ENCODE peak calls at places on chromosomes 5 and 9, in four cellular contexts. One of them, this sample, is unnamed.

GRCh38 chr9:88694625-88695024 is 159.6 kb downstream of the NXNL2 start:
- DNase-seq in HepG2: no peak
- DNase-seq in GM12878: no peak
- DNase-seq in K562: no peak
- DNase-seq in this sample: no peak

GRCh38 chr5:103667068-103667467 is 104.5 kb upstream of the NUDT12 start:
- DNase-seq in K562: no peak
- DNase-seq in GM12878: no peak
- DNase-seq in HepG2: no peak
- DNase-seq in this sample: no peak

GRCh38 chr5:50406874-50407273 is 34.2 kb downstream of the EMB start:
- DNase-seq in HepG2: no peak
- DNase-seq in K562: no peak
- DNase-seq in GM12878: no peak
- DNase-seq in this sample: no peak

GRCh38 chr9:133855802-133856592 is 117.8 kb upstream of the SARDH start:
- DNase-seq in GM12878: no peak
- DNase-seq in K562: no peak
- DNase-seq in HepG2: peak
- DNase-seq in this sample: no peak

GRCh38 chr9:38224941-38225340 is 155.9 kb upstream of the SHB start:
- DNase-seq in GM12878: no peak
- DNase-seq in HepG2: no peak
- DNase-seq in K562: no peak
- DNase-seq in this sample: no peak

GRCh38 chr9:89357331-89358197 is 39.3 kb downstream of the SECISBP2 start:
- DNase-seq in HepG2: peak
- DNase-seq in K562: no peak
- DNase-seq in GM12878: no peak
- DNase-seq in this sample: no peak

GRCh38 chr5:113119271-113119924 is 142.8 kb downstream of the DCP2 start:
- DNase-seq in HepG2: no peak
- DNase-seq in K562: no peak
- DNase-seq in GM12878: no peak
- DNase-seq in this sample: no peak

GRCh38 chr9:89923961-89924504 is 319.2 kb downstream of the GADD45G start:
- DNase-seq in HepG2: peak
- DNase-seq in K562: no peak
- DNase-seq in GM12878: no peak
- DNase-seq in this sample: no peak

GRCh38 chr5:157612071-157612476 is 36.5 kb upstream of the ADAM19 start:
- DNase-seq in GM12878: no peak
- DNase-seq in HepG2: no peak
- DNase-seq in K562: no peak
- DNase-seq in this sample: no peak

GRCh38 chr5:175657593-175658271 is at the start of gene HRH2:
- DNase-seq in K562: no peak
- DNase-seq in HepG2: no peak
- DNase-seq in GM12878: no peak
- DNase-seq in this sample: no peak

GRCh38 chr9:8784813-8785212 is 985.2 kb upstream of the DMAC1 start:
- DNase-seq in HepG2: no peak
- DNase-seq in GM12878: no peak
- DNase-seq in K562: no peak
- DNase-seq in this sample: no peak

GRCh38 chr5:137563646-137564474 is 64.7 kb upstream of the SPOCK1 start:
- DNase-seq in K562: no peak
- DNase-seq in GM12878: no peak
- DNase-seq in HepG2: no peak
- DNase-seq in this sample: no peak

GRCh38 chr9:86667307-86667706 is 280.0 kb downstream of the GAS1 start:
- DNase-seq in GM12878: no peak
- DNase-seq in K562: no peak
- DNase-seq in HepG2: no peak
- DNase-seq in this sample: no peak

GRCh38 chr5:180591249-180591887 is at the start of gene SCGB3A1:
- DNase-seq in K562: peak
- DNase-seq in GM12878: no peak
- DNase-seq in HepG2: no peak
- DNase-seq in this sample: no peak

GRCh38 chr5:99105216-99105615 is 176.4 kb upstream of the CHD1 start:
- DNase-seq in K562: no peak
- DNase-seq in GM12878: no peak
- DNase-seq in HepG2: no peak
- DNase-seq in this sample: no peak

GRCh38 chr9:85244856-85245255 is 496.9 kb downstream of the AGTPBP1 start:
- DNase-seq in GM12878: no peak
- DNase-seq in HepG2: no peak
- DNase-seq in K562: no peak
- DNase-seq in this sample: no peak

GRCh38 chr5:76537073-76537543 is 86.1 kb downstream of the F2RL2 start:
- DNase-seq in GM12878: no peak
- DNase-seq in K562: no peak
- DNase-seq in HepG2: peak
- DNase-seq in this sample: no peak

GRCh38 chr5:26295541-26295940 is 742.8 kb downstream of the CDH9 start:
- DNase-seq in K562: no peak
- DNase-seq in HepG2: no peak
- DNase-seq in GM12878: no peak
- DNase-seq in this sample: no peak
- TF ChIP-seq BHLHE40 in K562: no peak
- TF ChIP-seq BHLHE40 in HepG2: no peak
- TF ChIP-seq BHLHE40 in GM12878: no peak
- TF ChIP-seq BHLHE40 in this sample: no peak

GRCh38 chr5:27908341-27908740 is 870.0 kb upstream of the CDH9 start:
- DNase-seq in HepG2: no peak
- DNase-seq in K562: no peak
- DNase-seq in GM12878: no peak
- DNase-seq in this sample: no peak

GRCh38 chr5:27906911-27907590 is 868.7 kb upstream of the CDH9 start:
- DNase-seq in GM12878: no peak
- DNase-seq in HepG2: peak
- DNase-seq in K562: no peak
- DNase-seq in this sample: no peak

GRCh38 chr5:27900761-27901160 is 862.4 kb upstream of the CDH9 start:
- DNase-seq in GM12878: no peak
- DNase-seq in HepG2: no peak
- DNase-seq in K562: no peak
- DNase-seq in this sample: no peak

GRCh38 chr5:27911216-27911615 is 872.8 kb upstream of the CDH9 start:
- DNase-seq in GM12878: no peak
- DNase-seq in K562: no peak
- DNase-seq in HepG2: peak
- DNase-seq in this sample: no peak

DNA sequence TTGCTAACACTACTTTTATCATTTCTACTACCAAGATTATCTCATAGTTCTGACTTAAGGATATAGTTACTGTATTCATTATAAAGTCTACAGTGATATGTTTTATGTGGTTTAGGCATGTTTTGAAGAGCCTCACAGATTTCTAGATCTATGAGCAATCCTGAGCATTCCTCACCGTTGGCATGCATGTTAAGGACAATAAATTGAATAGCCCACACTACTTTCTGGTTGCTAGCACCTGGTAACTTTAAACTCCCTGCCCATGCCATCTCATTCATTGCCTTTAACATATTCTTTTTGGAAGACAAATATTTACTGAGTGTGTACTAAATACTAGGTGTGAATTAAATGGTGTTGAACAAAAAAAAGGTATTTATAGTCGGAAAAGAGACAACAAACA is 868.1 kb upstream of the CDH9 start:
- DNase-seq in HepG2: no peak
- DNase-seq in GM12878: no peak
- DNase-seq in K562: no peak
- DNase-seq in this sample: no peak
- TF ChIP-seq FOXK2 in HepG2: no peak
- TF ChIP-seq FOXK2 in GM12878: no peak
- TF ChIP-seq FOXK2 in K562: no peak
- TF ChIP-seq FOXK2 in this sample: no peak

GRCh38 chr9:12783767-12784460 is 9.1 kb downstream of the LURAP1L start:
- DNase-seq in HepG2: no peak
- DNase-seq in GM12878: no peak
- DNase-seq in K562: no peak
- DNase-seq in this sample: no peak

GRCh38 chr9:12785941-12786340 is 11.1 kb downstream of the LURAP1L start:
- DNase-seq in GM12878: no peak
- DNase-seq in K562: no peak
- DNase-seq in HepG2: no peak
- DNase-seq in this sample: no peak

GRCh38 chr9:12785251-12785880 is 10.5 kb downstream of the LURAP1L start:
- DNase-seq in HepG2: no peak
- DNase-seq in GM12878: no peak
- DNase-seq in K562: no peak
- DNase-seq in this sample: no peak

GRCh38 chr9:12781334-12781733 is 6.5 kb downstream of the LURAP1L start:
- DNase-seq in K562: no peak
- DNase-seq in HepG2: no peak
- DNase-seq in GM12878: no peak
- DNase-seq in this sample: no peak

DNA sequence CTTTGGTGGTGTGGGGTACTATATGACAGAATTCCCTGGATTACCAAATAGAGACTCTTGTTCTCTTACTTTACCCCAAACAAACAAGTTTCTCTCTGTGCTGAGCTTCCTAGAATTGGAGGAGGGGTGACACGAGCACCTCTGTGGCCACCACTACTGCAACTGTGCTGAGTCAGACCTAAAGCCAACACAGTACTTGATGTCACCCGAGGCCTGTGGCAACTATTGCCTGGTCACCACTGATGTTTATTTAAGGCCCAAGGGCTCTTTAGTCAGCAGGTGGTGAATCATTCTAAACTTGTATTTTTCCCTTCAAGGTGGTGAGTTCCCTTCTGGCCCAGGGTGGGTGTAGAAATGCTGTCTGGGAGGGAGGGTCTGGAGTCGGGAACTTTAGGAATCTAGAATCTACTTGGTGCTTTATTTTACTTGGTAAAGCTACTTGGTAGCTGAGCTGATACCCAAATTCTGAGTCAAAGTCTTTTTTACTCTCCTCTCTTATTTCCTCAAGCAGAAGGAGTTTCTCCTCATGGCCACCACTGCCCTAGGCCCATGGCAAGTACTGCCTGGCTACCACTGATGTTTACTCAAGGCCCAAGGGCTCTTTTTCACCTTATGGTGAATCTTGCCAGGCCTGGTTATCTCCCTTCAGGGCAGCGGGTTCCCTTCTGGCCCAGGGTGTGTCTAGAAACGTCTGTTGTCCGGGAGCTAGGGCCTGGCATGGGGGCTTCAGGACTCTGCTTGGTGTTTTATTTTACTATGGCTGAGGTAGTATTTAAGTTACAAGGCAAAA is 9.8 kb downstream of the LURAP1L start:
- DNase-seq in HepG2: peak
- DNase-seq in GM12878: no peak
- DNase-seq in K562: no peak
- DNase-seq in this sample: peak
- TF ChIP-seq BHLHE40 in HepG2: peak
- TF ChIP-seq BHLHE40 in GM12878: no peak
- TF ChIP-seq BHLHE40 in K562: no peak
- TF ChIP-seq BHLHE40 in this sample: no peak

DNA sequence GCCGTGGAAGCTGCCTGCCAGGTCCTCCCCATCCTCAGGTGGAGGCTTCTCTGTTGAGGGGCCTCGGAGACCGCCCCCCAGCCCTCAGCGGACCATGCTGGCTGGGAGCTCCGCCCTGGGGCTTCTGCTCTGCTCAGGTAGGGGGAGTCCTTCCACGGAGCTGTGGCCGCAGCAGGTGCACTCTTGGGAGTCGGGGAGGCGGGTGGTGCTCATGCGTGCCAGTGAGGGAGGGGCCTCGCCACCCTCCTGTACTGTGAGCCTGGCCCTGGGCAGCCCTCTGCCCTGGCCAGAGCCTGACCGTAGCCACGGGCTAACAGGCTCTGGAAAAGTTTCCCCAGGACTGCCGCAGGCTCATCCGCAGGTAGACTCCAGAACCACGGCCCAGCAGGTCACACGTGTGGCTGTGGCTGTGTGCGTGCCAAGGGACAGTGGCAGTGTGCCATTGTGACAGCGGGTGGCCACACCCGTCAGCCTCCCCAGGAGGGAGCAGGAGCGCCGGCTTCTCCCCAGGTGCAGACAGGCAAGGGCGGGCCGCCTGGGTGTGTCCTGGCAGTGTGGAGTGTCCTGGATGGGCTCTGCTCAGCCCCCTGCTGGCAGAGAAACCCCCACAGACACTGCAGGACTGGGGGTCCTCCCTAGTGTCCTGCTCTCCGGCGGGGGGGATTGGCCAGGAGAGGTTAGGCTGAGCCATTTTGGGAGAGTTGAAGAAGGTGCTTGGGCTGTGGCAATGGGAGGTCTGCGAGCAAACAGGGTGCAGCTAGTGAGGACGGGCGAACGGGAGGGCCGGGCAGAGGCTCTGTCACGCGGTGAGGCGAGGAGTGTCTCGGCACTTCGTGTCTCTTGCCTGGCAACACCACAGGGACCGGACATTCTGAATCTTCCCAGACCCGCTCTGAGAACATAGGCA is 29.5 kb downstream of the TPPP start:
- DNase-seq in K562: no peak
- DNase-seq in HepG2: no peak
- DNase-seq in GM12878: no peak
- DNase-seq in this sample: no peak
- TF ChIP-seq FOXK2 in K562: no peak
- TF ChIP-seq FOXK2 in HepG2: no peak
- TF ChIP-seq FOXK2 in GM12878: no peak
- TF ChIP-seq FOXK2 in this sample: no peak

DNA sequence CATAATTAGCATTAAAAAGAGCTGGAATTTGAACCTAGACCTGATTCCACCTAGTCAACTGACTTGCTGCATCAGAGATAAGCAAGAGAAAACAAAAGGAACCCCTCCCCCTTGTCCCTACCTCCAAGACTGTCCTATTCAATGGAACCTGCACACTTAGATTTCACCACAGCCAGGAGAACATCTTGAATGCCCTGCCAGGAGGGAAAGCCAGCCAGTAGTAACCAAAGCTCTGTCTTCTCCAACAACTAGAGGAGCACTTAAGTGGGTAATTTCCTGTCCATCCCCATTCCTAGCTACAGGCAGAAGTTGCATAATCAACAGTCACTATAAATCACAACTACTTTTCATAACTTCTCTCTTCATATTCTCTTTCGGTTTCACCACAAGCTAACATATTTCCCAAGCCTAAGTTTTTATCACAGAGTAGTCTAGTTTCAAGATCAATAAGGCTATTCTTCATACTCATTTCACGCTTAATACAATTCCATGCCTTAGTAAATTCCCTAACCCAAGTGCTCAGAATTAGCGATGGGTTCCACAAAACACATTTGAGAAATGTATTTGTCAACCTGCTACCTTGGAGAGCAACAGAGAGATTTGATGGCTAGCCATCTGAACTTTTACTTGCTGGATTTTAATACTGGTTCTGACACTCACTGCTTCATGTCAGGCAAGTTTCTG is 2.2 kb downstream of the DENND1A start:
- DNase-seq in K562: no peak
- DNase-seq in HepG2: no peak
- DNase-seq in GM12878: peak
- DNase-seq in this sample: no peak
- TF ChIP-seq BHLHE40 in K562: no peak
- TF ChIP-seq BHLHE40 in HepG2: no peak
- TF ChIP-seq BHLHE40 in GM12878: no peak
- TF ChIP-seq BHLHE40 in this sample: no peak

This sample was measured in HEK293T.